ENCODE peak calls at places on chromosomes 1 and 21, in ten cellular contexts. D is endothelial cell; T is KG1; G is AML-193; X is effector memory CD4-positive, alpha-beta T cell; B is B cell; K is stimulated activated CD8-positive, alpha-beta memory T cell treated with anti-CD3 and anti-CD28 coated beads, Interleukin-4, amount 100 ng/mL, for 24 hours; C is activated T-cell treated with anti-CD3 and anti-CD28 coated beads for 1 hour; F is lower lobe of right lung; Q is AG04449. M is an unnamed sample.
A peak's percentile ranks its signal among the peaks of the same experiment; 100 is the strongest.

GRCh38 chr1:28983509-28984310 is 69.3 kb downstream of the EPB41 start:
- DNase-seq in K (no peak), C (no peak), Q (no peak), B (no peak), F (peak; percentile 73), G (no peak), T (no peak), X (no peak), D (no peak), M (no peak)

GRCh38 chr1:172286629-172287076 is 133.8 kb upstream of the C1orf105 start:
- DNase-seq in T (no peak), B (no peak), C (no peak), D (no peak), F (no peak), K (no peak), G (no peak), X (no peak), Q (peak; percentile 77), M (no peak)

GRCh38 chr1:205317311-205317917 is 4.1 kb downstream of the NUAK2 start:
- DNase-seq in D (no peak), X (no peak), C (no peak), T (no peak), B (no peak), G (no peak), F (peak; percentile 94), K (no peak), Q (no peak), M (no peak)

GRCh38 chr1:6294080-6294867 is 33.4 kb upstream of the GPR153 start:
- DNase-seq in F (no peak), T (no peak), G (no peak), C (no peak), X (no peak), D (no peak), Q (no peak), B (no peak), K (no peak), M (peak; percentile 74)

GRCh38 chr1:161172776-161173376 is 4.4 kb downstream of the B4GALT3 start:
- DNase-seq in C (no peak), D (no peak), B (no peak), T (no peak), K (no peak), F (no peak), X (no peak), Q (peak; percentile 94), G (no peak), M (no peak)

GRCh38 chr1:165408518-165408917 is 36.4 kb downstream of the RXRG start:
- DNase-seq in G (peak; percentile 11), K (no peak), X (no peak), T (no peak), B (no peak), F (no peak), D (peak; percentile 43), Q (no peak), C (no peak), M (no peak)

GRCh38 chr1:169109561-169110134 is 3.2 kb downstream of the ATP1B1 start:
- DNase-seq in Q (peak; percentile 37), B (no peak), C (no peak), F (peak; percentile 59), K (no peak), D (no peak), X (no peak), T (no peak), G (peak; percentile 28), M (peak; percentile 2)

GRCh38 chr1:110336300-110337039 is 2.7 kb upstream of the RBM15 start:
- DNase-seq in C (no peak), T (no peak), D (no peak), X (no peak), Q (peak; percentile 23), F (no peak), G (no peak), B (no peak), K (no peak), M (no peak)

GRCh38 chr1:94863919-94864318 is 43.8 kb downstream of the SLC44A3 start:
- DNase-seq in C (no peak), D (no peak), K (no peak), Q (peak; percentile 74), T (no peak), F (no peak), X (no peak), G (no peak), B (no peak), M (no peak)

GRCh38 chr1:52662645-52663313 is 29.8 kb downstream of the SHISAL2A start:
- DNase-seq in B (no peak), D (peak; percentile 19), K (no peak), C (no peak), F (no peak), X (no peak), G (no peak), T (no peak), Q (peak; percentile 9), M (no peak)

GRCh38 chr1:6048179-6048867 is 2.6 kb downstream of the KCNAB2 start:
- DNase-seq in K (no peak), F (no peak), B (no peak), Q (no peak), T (no peak), C (no peak), D (no peak), G (no peak), X (no peak), M (no peak)

GRCh38 chr1:62362061-62362951 is 43.1 kb upstream of the KANK4 start:
- DNase-seq in F (no peak), C (no peak), K (no peak), X (no peak), G (no peak), T (no peak), B (no peak), D (no peak), Q (no peak), M (no peak)

GRCh38 chr1:57165546-57165945 is 199.7 kb upstream of the C8B start:
- DNase-seq in K (no peak), T (no peak), X (no peak), D (no peak), F (no peak), B (no peak), C (no peak), G (no peak), Q (no peak), M (no peak)

GRCh38 chr21:14864211-14865021 is 200.4 kb downstream of the NRIP1 start:
- DNase-seq in K (peak; percentile 12), F (peak; percentile 68), Q (no peak), G (peak; percentile 60), C (no peak), X (no peak), B (peak; percentile 38), T (no peak), D (peak; percentile 68), M (no peak)